ENCODE peak calls at places on chromosomes 5 and 9, in four cellular contexts. R is frontal cortex, W is globus pallidus, F is upper lobe of left lung. L is an unnamed sample.

GRCh38 chr5:171855798-171856772 is 70.5 kb downstream of the SMIM23 start:
- DNase-seq in W (no peak), F (peak), R (no peak), L (no peak)

GRCh38 chr9:98796364-98797101 is at the start of gene ANKS6:
- DNase-seq in W (peak), R (peak), F (peak), L (peak)

GRCh38 chr9:37408933-37409710 is 13.4 kb upstream of the GRHPR start:
- DNase-seq in W (no peak), F (peak), R (no peak), L (no peak)

GRCh38 chr5:998975-999501 is 9.6 kb upstream of the NKD2 start:
- DNase-seq in W (no peak), F (no peak), R (no peak), L (no peak)

GRCh38 chr9:74041588-74041987 is 455.5 kb upstream of the RORB start:
- DNase-seq in F (no peak), W (no peak), R (no peak), L (no peak)

GRCh38 chr5:72557147-72557501 is 49.9 kb upstream of the ZNF366 start:
- DNase-seq in W (no peak), R (no peak), F (peak), L (no peak)

GRCh38 chr9:116191757-116192415 is 38.3 kb downstream of the PAPPA start:
- DNase-seq in F (no peak), W (no peak), R (no peak), L (no peak)

GRCh38 chr5:170293273-170293672 is 4.3 kb downstream of the LCP2 start:
- DNase-seq in F (no peak), W (peak), R (no peak), L (no peak)

GRCh38 chr5:77281969-77282336 is 71.5 kb downstream of the PDE8B start:
- DNase-seq in F (no peak), R (no peak), W (no peak), L (no peak)

GRCh38 chr5:72282878-72283277 is 37.2 kb downstream of the MRPS27 start:
- DNase-seq in R (no peak), W (no peak), F (no peak), L (no peak)

L was measured in left lobe of liver.